ENCODE peak calls at places on chromosomes 16 and 17, in eight cellular contexts. B is CD8-positive, alpha-beta T cell; F is neural crest cell; P is PC-9; U is RKO; I is glomerular endothelial cell; N is activated T-cell treated with anti-CD3 and anti-CD28 coated beads, Interleukin-2, amount 50 U/mL, for 48 hours; Q is activated CD4-positive, alpha-beta T cell treated with anti-CD3 and anti-CD28 coated beads for 48 hours. D is an unnamed sample.

GRCh38 chr17:27504188-27504995 is 48.1 kb downstream of the KSR1 start:
- DNase-seq in B (no peak), F (no peak), P (no peak), U (no peak), I (no peak), N (no peak), Q (no peak), D (no peak)

GRCh38 chr16:11386791-11387546 is 41.7 kb downstream of the RMI2 start:
- DNase-seq in B (no peak), F (peak), P (no peak), U (no peak), I (no peak), N (no peak), Q (peak), D (no peak)

GRCh38 chr17:44584498-44584897 is 27.2 kb downstream of the FZD2 start:
- DNase-seq in B (no peak), F (no peak), P (no peak), U (no peak), I (no peak), N (no peak), Q (no peak), D (no peak)

GRCh38 chr16:84266451-84266850 is 26.6 kb upstream of the KCNG4 start:
- DNase-seq in B (no peak), F (peak), P (peak), U (peak), I (peak), N (peak), Q (peak), D (no peak)

GRCh38 chr17:17088104-17088485 is 45.8 kb downstream of the MPRIP start:
- DNase-seq in B (no peak), F (no peak), P (no peak), U (no peak), I (no peak), N (no peak), Q (no peak), D (no peak)

GRCh38 chr16:65071371-65072311 is 50.2 kb downstream of the CDH11 start:
- DNase-seq in B (no peak), F (no peak), P (no peak), U (no peak), I (no peak), N (no peak), Q (no peak), D (no peak)

GRCh38 chr17:74190154-74190553 is 13.3 kb upstream of the RPL38 start:
- DNase-seq in B (no peak), F (no peak), P (no peak), U (peak), I (no peak), N (no peak), Q (no peak), D (no peak)

GRCh38 chr17:42188749-42189650 is 3.7 kb upstream of the HCRT start:
- DNase-seq in B (no peak), F (no peak), P (no peak), U (no peak), I (no peak), N (no peak), Q (no peak), D (no peak)

GRCh38 chr16:77683845-77684526 is 38.3 kb upstream of the NUDT7 start:
- DNase-seq in B (no peak), F (no peak), P (no peak), U (no peak), I (no peak), N (no peak), Q (no peak), D (no peak)

GRCh38 chr17:36627101-36627500 is 25.7 kb downstream of the MRM1 start:
- DNase-seq in B (no peak), F (peak), P (no peak), U (no peak), I (no peak), N (no peak), Q (no peak), D (no peak)

GRCh38 chr16:76955629-76956028 is 235.4 kb upstream of the MON1B start:
- DNase-seq in B (no peak), F (no peak), P (peak), U (no peak), I (no peak), N (no peak), Q (no peak), D (no peak)

GRCh38 chr17:3418222-3418621 is 7.1 kb downstream of the OR3A3 start:
- DNase-seq in B (no peak), F (no peak), P (no peak), U (no peak), I (no peak), N (no peak), Q (no peak), D (no peak)

GRCh38 chr17:78409191-78409621 is 30.8 kb downstream of the PGS1 start:
- DNase-seq in B (no peak), F (no peak), P (no peak), U (no peak), I (no peak), N (no peak), Q (no peak), D (no peak)

GRCh38 chr17:30229012-30229411 is 6.5 kb downstream of the SLC6A4 start:
- DNase-seq in B (no peak), F (no peak), P (no peak), U (no peak), I (no peak), N (no peak), Q (no peak), D (no peak)

GRCh38 chr16:47617732-47618131 is 156.6 kb downstream of the PHKB start:
- DNase-seq in B (no peak), F (no peak), P (no peak), U (no peak), I (no peak), N (no peak), Q (no peak), D (no peak)

GRCh38 chr17:67245073-67245693 is at the start of gene HELZ:
- DNase-seq in B (peak), F (peak), P (peak), U (peak), I (no peak), N (peak), Q (peak), D (peak)

GRCh38 chr16:83200005-83200779 is 573.4 kb downstream of the CDH13 start:
- DNase-seq in B (no peak), F (no peak), P (no peak), U (no peak), I (no peak), N (no peak), Q (no peak), D (no peak)

GRCh38 chr17:56786989-56787482 is 46.7 kb downstream of the C17orf67 start:
- DNase-seq in B (no peak), F (no peak), P (peak), U (peak), I (peak), N (peak), Q (peak), D (peak)

GRCh38 chr17:42403150-42403549 is 14.9 kb upstream of the STAT3 start:
- DNase-seq in B (peak), F (no peak), P (no peak), U (no peak), I (no peak), N (peak), Q (peak), D (no peak)

GRCh38 chr17:57735707-57736106 is 9.4 kb downstream of the CCDC182 start:
- DNase-seq in B (no peak), F (no peak), P (no peak), U (no peak), I (no peak), N (no peak), Q (no peak), D (no peak)

GRCh38 chr17:53628011-53628410 is 194.7 kb upstream of the KIF2B start:
- DNase-seq in B (no peak), F (no peak), P (no peak), U (no peak), I (no peak), N (no peak), Q (no peak), D (no peak)

GRCh38 chr16:65965632-65966031 is 400.9 kb upstream of the CDH5 start:
- DNase-seq in B (no peak), F (no peak), P (peak), U (no peak), I (no peak), N (no peak), Q (no peak), D (no peak)

GRCh38 chr16:57041182-57042156 is 50.9 kb upstream of the CPNE2 start:
- DNase-seq in B (peak), F (no peak), P (no peak), U (no peak), I (no peak), N (peak), Q (peak), D (no peak)

GRCh38 chr17:1473841-1474240 is 17.8 kb upstream of the CRK start:
- DNase-seq in B (peak), F (no peak), P (no peak), U (no peak), I (no peak), N (no peak), Q (no peak), D (no peak)

GRCh38 chr16:28304214-28304613 is 11.9 kb downstream of the SBK1 start:
- DNase-seq in B (no peak), F (peak), P (no peak), U (peak), I (no peak), N (no peak), Q (no peak), D (no peak)

GRCh38 chr17:81685108-81685507 is 1.3 kb downstream of the HGS start:
- DNase-seq in B (peak), F (no peak), P (peak), U (peak), I (no peak), N (peak), Q (peak), D (no peak)

D was measured in breast epithelium.